ENCODE peak calls at places on chromosomes 5 and 9, in six cellular contexts. W, F, M, O, U and J are unnamed samples. For H3K9me2, the result is how much of the 10 kb centered on the place peaks cover.

GRCh38 chr5:111345731-111346130 is 121.5 kb downstream of the CAMK4 start:
- DNase-seq in M (no peak), O (no peak), U (no peak), F (peak), W (no peak), J (no peak)

GRCh38 chr9:112520069-112520468 is 33.4 kb downstream of the KIAA1958 start:
- DNase-seq in O (no peak), M (no peak), W (no peak), F (no peak), U (peak), J (no peak)

GRCh38 chr5:112355058-112355685 is 63.9 kb downstream of the EPB41L4A start:
- DNase-seq in F (no peak), O (no peak), U (no peak), W (peak), M (no peak), J (no peak)

GRCh38 chr9:136765041-136765440 is 723 bp upstream of the LCN15 start:
- DNase-seq in M (no peak), F (no peak), W (no peak), U (no peak), O (no peak), J (no peak)

GRCh38 chr5:76513486-76513885 is 109.7 kb downstream of the F2RL2 start:
- DNase-seq in O (no peak), M (no peak), U (no peak), W (no peak), F (no peak), J (no peak)

GRCh38 chr5:141881886-141882285 is 3.7 kb upstream of the PCDH1 start:
- DNase-seq in W (no peak), U (peak), O (no peak), M (no peak), F (no peak), J (no peak)

GRCh38 chr9:12859704-12860251 is 85.0 kb downstream of the LURAP1L start:
- DNase-seq in O (peak), F (peak), M (peak), U (no peak), W (no peak), J (no peak)

GRCh38 chr5:178114325-178115135 is 1.2 kb downstream of the N4BP3 start:
- DNase-seq in M (no peak), W (no peak), O (no peak), U (no peak), F (peak), J (no peak)

GRCh38 chr5:32713396-32714381 is 2.6 kb downstream of the NPR3 start:
- DNase-seq in F (peak), U (peak), M (no peak), O (peak), W (no peak), J (no peak)

GRCh38 chr5:112379541-112380325 is 39.3 kb downstream of the EPB41L4A start:
- DNase-seq in O (no peak), F (no peak), W (no peak), U (no peak), M (no peak), J (no peak)

GRCh38 chr5:166724284-166724683 is 1567.2 kb upstream of the WWC1 start:
- DNase-seq in W (no peak), F (no peak), U (no peak), M (no peak), O (peak), J (no peak)

GRCh38 chr5:154311362-154311761 is 120.8 kb downstream of the GALNT10 start:
- DNase-seq in U (no peak), W (peak), F (no peak), M (no peak), O (no peak), J (no peak)

GRCh38 chr9:33351547-33351946 is 50.8 kb downstream of the AQP7 start:
- DNase-seq in U (no peak), O (peak), M (no peak), W (no peak), F (no peak), J (no peak)

GRCh38 chr5:97365918-97366317 is 182.9 kb upstream of the RIOK2 start:
- DNase-seq in M (no peak), U (no peak), F (no peak), W (no peak), O (no peak), J (no peak)

GRCh38 chr5:65172486-65173129 is 309.1 kb downstream of the ADAMTS6 start:
- DNase-seq in F (peak), O (no peak), M (no peak), W (no peak), U (no peak), J (no peak)
- H3K9me2 ChIP-seq in F (under half), O (under half), M (under half), W (under half), U (under half), J (under half)

GRCh38 chr5:103228056-103228455 is 30.5 kb upstream of the MACIR start:
- DNase-seq in W (no peak), O (no peak), M (no peak), F (peak), U (no peak), J (no peak)
- H3K9ac ChIP-seq in W (no peak), O (no peak), M (no peak), F (no peak), U (no peak), J (no peak)

DNA sequence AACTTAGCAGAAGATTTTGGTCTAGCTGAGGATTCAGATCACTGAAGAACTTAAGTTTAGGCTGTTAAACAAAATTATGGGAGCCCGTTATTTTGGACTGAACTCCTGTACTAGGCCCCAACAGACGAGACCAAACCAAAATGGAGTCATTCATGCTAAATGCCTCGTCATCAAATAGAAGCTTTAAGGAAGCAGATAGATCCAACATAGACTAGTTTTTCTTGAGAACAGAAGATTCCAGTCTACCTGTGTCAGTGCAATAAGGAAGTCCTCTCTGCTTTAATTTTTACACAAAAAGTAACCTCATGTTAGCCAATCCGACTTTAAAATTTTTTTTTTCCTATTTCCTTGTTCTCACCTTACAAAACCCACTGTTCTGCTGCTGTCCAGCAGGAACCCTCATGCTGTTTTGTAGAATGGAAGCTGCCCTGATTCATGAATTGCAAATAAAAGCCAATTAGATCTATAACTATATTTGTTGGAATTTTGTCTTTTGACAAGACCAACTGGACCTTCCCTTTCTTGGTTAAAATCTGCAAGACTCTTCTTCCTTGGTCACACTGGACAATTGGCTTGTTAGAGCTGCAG is 29.0 kb upstream of the GOLM1 start:
- DNase-seq in W (no peak), U (no peak), O (no peak), F (no peak), M (no peak), J (no peak)
- H3K27ac ChIP-seq in W (no peak), U (no peak), O (peak), F (no peak), M (peak), J (no peak)

GRCh38 chr9:82890865-82891264 is 172.1 kb downstream of the RASEF start:
- DNase-seq in O (no peak), U (no peak), W (no peak), F (no peak), M (no peak), J (no peak)

GRCh38 chr9:82893549-82893948 is 169.4 kb downstream of the RASEF start:
- DNase-seq in W (no peak), O (no peak), F (no peak), U (no peak), M (no peak), J (no peak)

GRCh38 chr9:82890401-82890800 is 172.5 kb downstream of the RASEF start:
- DNase-seq in O (no peak), W (no peak), U (no peak), F (no peak), M (no peak), J (no peak)

GRCh38 chr9:82891321-82891720 is 171.6 kb downstream of the RASEF start:
- DNase-seq in O (no peak), M (no peak), U (no peak), F (no peak), W (no peak), J (no peak)

DNA sequence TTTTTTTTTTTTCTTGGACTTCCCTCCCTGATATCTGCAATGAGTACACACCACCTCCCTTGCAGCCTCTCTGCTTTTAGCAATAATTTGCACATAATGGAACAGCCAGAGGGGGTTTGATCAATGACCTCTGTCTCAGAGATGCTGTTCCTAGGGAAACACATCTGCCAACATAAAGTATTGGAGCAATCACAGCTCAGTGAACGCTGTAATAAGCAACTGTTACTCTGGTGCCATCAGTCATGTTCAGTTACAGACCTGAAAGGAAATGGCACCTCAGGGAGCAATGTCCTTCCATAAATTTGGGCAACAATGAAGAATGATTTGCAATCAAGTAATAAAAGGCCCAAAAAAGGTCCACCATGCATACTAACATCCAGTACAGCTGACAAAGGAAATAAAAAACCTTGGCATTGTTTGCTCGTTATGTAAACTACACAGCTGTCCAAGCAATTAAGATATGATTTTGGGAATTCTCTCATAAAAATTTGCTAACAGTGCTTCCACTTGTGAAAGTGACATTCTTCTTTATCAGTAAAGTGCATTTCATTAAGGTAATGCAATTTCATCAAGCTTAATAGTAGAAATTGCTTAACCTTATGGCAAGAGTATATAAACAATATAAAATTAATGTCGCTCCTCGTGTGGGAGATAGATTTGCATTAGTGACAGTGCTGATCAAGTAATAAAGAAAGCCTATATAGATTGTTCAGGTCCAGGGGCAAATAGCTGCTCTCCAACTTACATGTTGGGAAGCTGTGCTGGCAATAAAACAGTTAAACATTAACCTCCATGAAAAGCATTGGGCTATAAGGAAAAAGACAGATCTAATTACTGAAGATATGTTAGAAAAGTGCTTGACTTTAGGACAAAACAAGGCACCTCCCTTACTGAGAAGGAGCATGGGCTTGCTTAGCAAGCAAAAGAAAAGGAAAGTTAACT is 167.7 kb downstream of the RASEF start:
- DNase-seq in W (no peak), U (peak), F (no peak), M (no peak), O (no peak), J (no peak)
- H3K9me2 ChIP-seq in W (under half), U (under half), F (under half), M (under half), O (under half), J (under half)

DNA sequence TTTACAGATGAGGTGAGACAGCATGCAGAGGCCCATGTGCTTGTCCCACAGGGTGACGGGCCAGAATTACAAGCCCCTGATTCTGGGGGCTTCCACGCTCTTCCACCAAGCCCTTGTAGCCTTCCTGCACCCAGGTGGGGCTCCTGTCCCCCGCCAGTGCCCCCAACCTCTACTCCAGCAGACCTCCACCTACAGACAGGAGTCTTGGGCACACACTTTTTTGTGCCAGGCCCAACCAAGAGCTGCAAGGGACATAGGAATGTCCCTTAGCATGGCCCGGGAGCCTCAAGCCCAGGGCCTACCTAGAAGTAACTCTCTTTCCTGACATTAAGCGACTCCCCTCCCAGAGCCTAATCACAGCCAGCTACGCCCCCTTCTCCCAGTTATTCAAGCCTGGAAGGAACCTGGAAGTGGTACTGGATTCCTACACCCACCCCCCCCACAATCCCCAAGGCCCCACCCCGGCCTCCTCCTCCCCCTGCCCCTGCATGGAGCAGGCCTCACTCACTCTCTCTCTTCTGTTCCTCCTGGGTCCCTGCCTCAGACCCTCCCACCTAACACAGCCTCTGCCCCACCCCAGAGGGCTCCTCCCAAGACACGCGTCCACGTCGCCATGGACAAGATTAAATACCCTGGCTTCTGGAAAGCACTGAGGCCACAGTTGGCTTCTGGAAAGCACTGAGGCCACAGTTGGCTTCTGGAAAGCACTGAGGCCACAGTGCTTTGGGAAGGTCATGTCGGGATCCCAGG is 30.5 kb downstream of the ADAMTS2 start:
- DNase-seq in U (no peak), O (no peak), W (no peak), M (no peak), F (peak), J (no peak)
- H3K9ac ChIP-seq in U (no peak), O (no peak), W (no peak), M (no peak), F (peak), J (no peak)

GRCh38 chr9:128636556-128637530 is 19.8 kb downstream of the DYNC2I2 start:
- DNase-seq in W (no peak), O (no peak), F (no peak), M (no peak), U (peak), J (peak)
- H3K27ac ChIP-seq in W (no peak), O (peak), F (no peak), M (peak), U (peak), J (no peak)

DNA sequence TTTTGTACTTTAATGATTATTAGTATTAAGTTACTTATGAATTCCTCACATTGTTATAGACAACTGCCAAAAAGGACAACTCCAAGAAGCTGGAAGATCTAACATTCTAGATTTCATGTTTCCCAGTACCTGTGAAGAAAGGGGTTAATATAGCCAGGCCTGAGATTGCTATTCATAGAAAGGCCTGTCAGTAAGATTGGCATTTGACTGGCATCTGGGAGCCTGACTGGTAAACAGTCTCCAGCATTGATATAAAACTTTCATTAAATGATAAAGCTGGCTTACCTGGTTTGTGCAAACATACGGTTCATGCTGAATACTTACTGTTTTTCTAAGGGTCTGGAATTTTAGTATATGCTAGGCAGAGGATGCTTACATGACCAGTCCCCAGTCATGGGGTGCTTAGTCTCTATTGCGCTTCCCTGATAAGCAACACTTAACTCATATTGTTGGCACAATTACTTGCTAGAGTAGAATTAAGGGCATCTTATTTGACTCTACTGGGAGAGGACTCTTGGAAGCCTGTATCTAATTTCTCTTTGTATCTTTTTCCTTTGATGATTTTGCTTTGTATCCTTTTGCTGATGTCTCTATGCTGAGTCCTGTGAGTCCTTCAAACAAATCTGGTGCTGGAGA is 340.4 kb upstream of the SEMA6A start:
- DNase-seq in M (no peak), W (no peak), U (no peak), F (no peak), O (no peak), J (no peak)
- H3K9me2 ChIP-seq in M (under half), W (under half), U (under half), F (under half), O (under half), J (under half)